ENCODE peak calls at places on chromosomes 6 and 20, in six cellular contexts. A is GM04504, K is midbrain, J is left ventricle myocardium superior, E is uterus, D is NCI-H2171. L is an unnamed sample.

GRCh38 chr6:123940551-123940950 is 136.9 kb downstream of the NKAIN2 start:
- DNase-seq in A (no peak), K (no peak), J (no peak), E (no peak), D (no peak), L (no peak)

GRCh38 chr20:47066484-47067270 is 172.0 kb downstream of the EYA2 start:
- DNase-seq in D (no peak), K (no peak), E (no peak), A (no peak), J (no peak), L (no peak)

GRCh38 chr6:157965387-157965786 is 16.3 kb upstream of the SYNJ2 start:
- DNase-seq in A (no peak), K (no peak), E (no peak), D (no peak), J (no peak), L (no peak)

GRCh38 chr6:169654590-169655391 is 47.0 kb downstream of the WDR27 start:
- DNase-seq in J (peak; percentile 82), A (peak; percentile 50), K (peak; percentile 66), E (peak; percentile 73), D (peak; percentile 6), L (peak; percentile 48)

GRCh38 chr6:138477913-138478539 is 21.3 kb downstream of the NHSL1 start:
- DNase-seq in D (no peak), A (no peak), E (no peak), J (no peak), K (no peak), L (no peak)

GRCh38 chr6:146315321-146316254 is 228.0 kb upstream of the RAB32 start:
- DNase-seq in D (no peak), J (no peak), A (no peak), K (no peak), E (no peak), L (no peak)

GRCh38 chr6:5752282-5752681 is 254.4 kb downstream of the NRN1 start:
- DNase-seq in D (peak; percentile 33), E (no peak), J (no peak), A (peak; percentile 76), K (peak; percentile 18), L (peak; percentile 45)

GRCh38 chr6:135537782-135538301 is 40.3 kb upstream of the AHI1 start:
- DNase-seq in A (no peak), D (no peak), J (no peak), K (no peak), E (no peak), L (peak; percentile 62)

GRCh38 chr6:124294572-124294971 is 490.9 kb downstream of the NKAIN2 start:
- DNase-seq in J (no peak), D (no peak), K (no peak), A (no peak), E (no peak), L (peak; percentile 5)

GRCh38 chr6:21384211-21384610 is 209.3 kb upstream of the SOX4 start:
- DNase-seq in K (no peak), J (no peak), D (no peak), A (no peak), E (no peak), L (no peak)

GRCh38 chr6:56235245-56235644 is 12.1 kb downstream of the COL21A1 start:
- DNase-seq in A (no peak), J (no peak), K (no peak), E (no peak), D (no peak), L (no peak)

GRCh38 chr6:31246051-31246495 is 25.8 kb downstream of the HLA-C start:
- DNase-seq in E (no peak), A (peak; percentile 57), D (no peak), J (no peak), K (no peak), L (peak; percentile 22)

GRCh38 chr20:43681991-43682410 is 15.1 kb downstream of the MYBL2 start:
- DNase-seq in D (peak; percentile 92), K (no peak), A (no peak), E (no peak), J (no peak), L (no peak)

GRCh38 chr6:90374201-90374600 is 77.6 kb upstream of the BACH2 start:
- DNase-seq in D (peak; percentile 27), E (no peak), A (no peak), J (no peak), K (no peak), L (no peak)

GRCh38 chr6:111661541-111662041 is 55.9 kb upstream of the TRAF3IP2 start:
- DNase-seq in K (no peak), A (no peak), J (peak; percentile 46), D (peak; percentile 84), E (no peak), L (no peak)

GRCh38 chr20:47655635-47656034 is 129.6 kb downstream of the SULF2 start:
- DNase-seq in D (no peak), E (no peak), A (no peak), K (no peak), J (no peak), L (no peak)

GRCh38 chr20:48722737-48723191 is 105.0 kb downstream of the PREX1 start:
- DNase-seq in A (no peak), K (no peak), D (peak; percentile 21), E (no peak), J (no peak), L (no peak)

GRCh38 chr6:156791261-156791850 is 14.2 kb downstream of the ARID1B start:
- DNase-seq in A (no peak), E (no peak), J (no peak), D (peak; percentile 93), K (no peak), L (no peak)

GRCh38 chr6:3336859-3337515 is 78.2 kb downstream of the PSMG4 start:
- DNase-seq in E (no peak), K (no peak), D (no peak), J (no peak), A (no peak), L (no peak)

L was measured in astrocyte of the cerebellum.